ENCODE peak calls at places on chromosomes 16 and 17, in six cellular contexts. M, C, K, O, G and B are unnamed samples.

GRCh38 chr17:3892095-3892998 is 506 bp downstream of the CAMKK1 start:
- DNase-seq in M (peak), C (peak), K (peak), O (no peak), G (peak), B (peak)

GRCh38 chr16:87702325-87702811 is 63.4 kb downstream of the KLHDC4 start:
- DNase-seq in M (peak), C (peak), K (no peak), O (no peak), G (peak), B (no peak)

GRCh38 chr16:79876332-79876730 is 275.8 kb upstream of the MAF start:
- DNase-seq in M (peak), C (no peak), K (no peak), O (no peak), G (peak), B (no peak)

GRCh38 chr17:8862213-8863056 is 5.0 kb downstream of the PIK3R6 start:
- DNase-seq in M (no peak), C (no peak), K (no peak), O (no peak), G (no peak), B (no peak)

GRCh38 chr16:2473999-2474876 is 689 bp upstream of the TBC1D24 start:
- DNase-seq in M (peak), C (peak), K (no peak), O (no peak), G (peak), B (no peak)

GRCh38 chr17:39601758-39602532 is 5.8 kb downstream of the NEUROD2 start:
- DNase-seq in M (no peak), C (no peak), K (no peak), O (no peak), G (no peak), B (no peak)

GRCh38 chr17:28421775-28422305 is 15.8 kb upstream of the SLC46A1 start:
- DNase-seq in M (no peak), C (no peak), K (no peak), O (no peak), G (no peak), B (peak)

GRCh38 chr16:53159781-53160436 is 105.1 kb downstream of the CHD9 start:
- DNase-seq in M (peak), C (peak), K (no peak), O (peak), G (peak), B (no peak)

GRCh38 chr17:20706752-20707372 is 127.3 kb downstream of the CDRT15L2 start:
- DNase-seq in M (no peak), C (no peak), K (no peak), O (no peak), G (no peak), B (no peak)

GRCh38 chr17:48626470-48627241 is 498 bp upstream of the HOXB9 start:
- DNase-seq in M (peak), C (peak), K (peak), O (no peak), G (no peak), B (no peak)

GRCh38 chr17:48627242-48627597 is 1.1 kb upstream of the HOXB9 start:
- DNase-seq in M (no peak), C (no peak), K (no peak), O (no peak), G (no peak), B (no peak)

GRCh38 chr17:48625502-48626201 is 506 bp downstream of the HOXB9 start:
- DNase-seq in M (peak), C (no peak), K (peak), O (no peak), G (peak), B (no peak)

GRCh38 chr17:48624544-48625501 is 1.3 kb downstream of the HOXB9 start:
- DNase-seq in M (peak), C (no peak), K (no peak), O (no peak), G (no peak), B (no peak)

DNA sequence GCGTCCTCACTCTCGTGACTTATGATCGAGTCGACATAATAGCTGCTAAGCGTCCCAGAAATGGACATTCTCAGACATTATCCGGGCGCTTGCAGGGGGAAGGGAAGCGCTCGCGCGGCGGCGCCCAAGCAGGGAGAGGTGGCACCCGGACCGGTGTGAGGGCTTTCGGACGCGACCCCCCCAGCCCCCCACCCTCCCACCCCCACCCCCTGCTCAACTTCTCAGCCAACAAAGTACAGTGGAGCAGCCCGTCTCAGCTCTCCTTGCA is at the start of gene HOXB9:
- DNase-seq in M (no peak), C (no peak), K (no peak), O (no peak), G (no peak), B (no peak)
- H3K4me3 ChIP-seq in M (peak), C (peak), K (peak), O (no peak), G (peak), B (peak)

DNA sequence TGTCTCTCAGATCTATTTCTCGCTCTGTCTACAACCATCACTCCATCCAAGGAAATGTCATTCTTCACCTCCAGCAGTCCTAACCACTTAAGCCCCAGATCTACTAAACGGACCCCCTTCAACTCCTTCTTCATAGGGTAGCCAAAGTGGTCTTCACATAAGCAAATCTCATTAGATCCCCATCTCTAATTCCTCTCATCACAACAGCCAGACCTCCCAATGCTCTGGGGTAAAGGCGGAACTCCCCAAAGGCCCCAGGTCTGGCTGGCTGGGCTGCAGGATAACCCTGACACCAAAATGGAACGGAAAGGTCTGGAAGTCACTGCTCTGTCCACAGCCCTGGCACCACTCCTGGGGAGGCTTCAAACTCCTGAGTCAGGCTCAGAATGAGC is 11.1 kb downstream of the ST3GAL2 start:
- DNase-seq in M (no peak), C (no peak), K (no peak), O (no peak), G (no peak), B (no peak)
- H3K4me3 ChIP-seq in M (peak), C (no peak), K (no peak), O (no peak), G (peak), B (no peak)

DNA sequence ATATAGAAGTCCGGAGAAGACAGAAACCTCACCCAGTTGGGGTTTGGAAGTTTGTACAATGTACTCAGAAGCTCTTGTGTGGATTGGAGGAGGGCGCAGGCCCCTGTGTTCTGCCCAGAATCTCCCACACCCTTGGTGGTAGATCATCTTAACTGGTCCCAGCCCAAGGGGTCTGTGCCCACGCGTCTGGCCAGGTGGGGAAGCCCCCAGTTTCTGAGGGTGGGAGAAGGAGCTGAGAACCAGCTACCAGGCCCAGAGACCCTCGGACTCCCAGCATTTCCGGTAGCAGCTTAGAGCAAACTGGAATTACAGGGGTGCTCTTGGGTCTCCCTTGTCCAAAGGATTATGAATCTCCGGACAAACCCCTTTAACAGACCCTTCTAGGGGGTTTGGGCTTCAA is 2.3 kb upstream of the PPP1R9B start:
- DNase-seq in M (no peak), C (no peak), K (peak), O (no peak), G (no peak), B (no peak)
- H3K4me3 ChIP-seq in M (peak), C (peak), K (no peak), O (peak), G (no peak), B (peak)

GRCh38 chr17:75573994-75574393 is 13.6 kb upstream of the MYO15B start:
- DNase-seq in M (no peak), C (no peak), K (no peak), O (no peak), G (no peak), B (no peak)

GRCh38 chr17:75571885-75572215 is 15.8 kb upstream of the MYO15B start:
- DNase-seq in M (no peak), C (no peak), K (no peak), O (no peak), G (no peak), B (no peak)

GRCh38 chr17:75573540-75573957 is 14.1 kb upstream of the MYO15B start:
- DNase-seq in M (no peak), C (no peak), K (no peak), O (no peak), G (no peak), B (no peak)

GRCh38 chr17:75571197-75571884 is 16.3 kb upstream of the MYO15B start:
- DNase-seq in M (no peak), C (peak), K (no peak), O (no peak), G (peak), B (peak)

GRCh38 chr17:75572713-75573539 is 14.7 kb upstream of the MYO15B start:
- DNase-seq in M (no peak), C (no peak), K (no peak), O (no peak), G (no peak), B (peak)
- H3K4me3 ChIP-seq in M (no peak), C (no peak), K (no peak), O (no peak), G (no peak), B (no peak)

GRCh38 chr16:24845726-24846547 is at the start of gene SLC5A11:
- DNase-seq in M (no peak), C (no peak), K (no peak), O (no peak), G (no peak), B (no peak)

GRCh38 chr16:24848065-24848464 is 2.3 kb downstream of the SLC5A11 start:
- DNase-seq in M (no peak), C (peak), K (no peak), O (peak), G (no peak), B (no peak)

GRCh38 chr16:24849641-24850040 is 3.9 kb downstream of the SLC5A11 start:
- DNase-seq in M (no peak), C (no peak), K (no peak), O (no peak), G (no peak), B (no peak)

GRCh38 chr16:24846548-24847357 is 990 bp downstream of the SLC5A11 start:
- DNase-seq in M (no peak), C (no peak), K (no peak), O (no peak), G (no peak), B (no peak)

DNA sequence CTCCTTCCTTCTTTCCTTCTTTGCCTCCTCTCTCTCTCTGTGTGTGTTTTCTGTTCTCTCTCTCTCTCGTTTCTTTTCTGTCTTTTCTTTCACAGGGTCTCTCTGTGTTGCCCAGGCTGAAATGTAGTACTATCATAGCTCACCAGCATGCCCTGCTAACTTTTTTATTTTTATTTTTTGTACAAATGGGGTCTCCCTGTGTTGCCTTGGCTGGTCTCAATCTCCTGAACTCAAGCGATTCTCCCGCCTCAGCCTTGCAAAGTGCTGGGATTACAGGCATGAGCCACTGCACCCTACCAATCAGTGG is 1.5 kb downstream of the SLC5A11 start:
- DNase-seq in M (no peak), C (no peak), K (no peak), O (no peak), G (no peak), B (no peak)
- H3K4me3 ChIP-seq in M (no peak), C (no peak), K (no peak), O (no peak), G (no peak), B (no peak)

GRCh38 chr16:5581963-5582362 is 484.4 kb upstream of the EEF2KMT start:
- DNase-seq in M (no peak), C (no peak), K (peak), O (no peak), G (no peak), B (no peak)

GRCh38 chr16:5581428-5581827 is 483.8 kb upstream of the EEF2KMT start:
- DNase-seq in M (no peak), C (no peak), K (peak), O (no peak), G (no peak), B (no peak)

GRCh38 chr16:5580772-5581171 is 483.2 kb upstream of the EEF2KMT start:
- DNase-seq in M (no peak), C (no peak), K (peak), O (no peak), G (no peak), B (no peak)

GRCh38 chr16:5582529-5582928 is 484.9 kb upstream of the EEF2KMT start:
- DNase-seq in M (no peak), C (no peak), K (peak), O (no peak), G (no peak), B (no peak)

DNA sequence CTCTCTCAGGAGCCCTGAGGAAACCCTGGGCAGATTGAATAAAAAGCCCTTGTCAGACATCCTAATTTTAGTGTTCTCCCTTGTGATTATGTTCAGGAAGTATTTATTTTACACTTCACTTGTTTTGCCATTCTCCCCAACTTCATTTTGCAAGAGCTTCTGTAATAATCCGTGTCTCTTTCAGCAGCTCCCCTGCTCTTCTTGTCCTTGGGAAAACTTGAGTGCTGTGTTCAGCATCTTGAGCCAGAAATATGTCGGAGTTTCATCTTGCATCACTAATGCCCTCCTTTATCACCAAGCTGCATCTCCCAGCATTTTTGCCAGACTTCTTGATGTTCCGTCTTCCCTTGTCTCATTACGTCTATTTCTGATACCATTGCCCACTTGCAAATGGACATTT is 486.5 kb upstream of the EEF2KMT start:
- DNase-seq in M (no peak), C (no peak), K (no peak), O (no peak), G (no peak), B (no peak)
- H3K4me3 ChIP-seq in M (no peak), C (no peak), K (no peak), O (no peak), G (no peak), B (no peak)